ENCODE peak calls at places on chromosomes 13 and 19, in ten cellular contexts. One of them, this sample, is unnamed. For H3K27me3, the result is how much of the 10 kb centered on the place peaks cover.

GRCh38 chr19:46298477-46299003 is 1.7 kb downstream of the HIF3A start:
- DNase-seq in CD4-positive, CD25-positive, alpha-beta regulatory T cell: no peak
- DNase-seq in CD4-positive, alpha-beta T cell: no peak
- DNase-seq in right lobe of liver: no peak
- DNase-seq in left ventricle myocardium inferior: no peak
- DNase-seq in adrenal gland: no peak
- DNase-seq in heart right ventricle: no peak
- DNase-seq in H9: no peak
- DNase-seq in heart left ventricle: no peak
- DNase-seq in AG04450: no peak
- DNase-seq in this sample: no peak

GRCh38 chr13:49627831-49628652 is at the start of gene ARL11:
- DNase-seq in CD4-positive, CD25-positive, alpha-beta regulatory T cell: peak
- DNase-seq in CD4-positive, alpha-beta T cell: peak
- DNase-seq in right lobe of liver: peak
- DNase-seq in left ventricle myocardium inferior: peak
- DNase-seq in adrenal gland: peak
- DNase-seq in heart right ventricle: peak
- DNase-seq in H9: peak
- DNase-seq in heart left ventricle: peak
- DNase-seq in AG04450: no peak
- DNase-seq in this sample: no peak

GRCh38 chr19:4337906-4338440 is 654 bp downstream of the STAP2 start:
- DNase-seq in CD4-positive, CD25-positive, alpha-beta regulatory T cell: no peak
- DNase-seq in CD4-positive, alpha-beta T cell: no peak
- DNase-seq in right lobe of liver: peak
- DNase-seq in left ventricle myocardium inferior: no peak
- DNase-seq in adrenal gland: peak
- DNase-seq in heart right ventricle: no peak
- DNase-seq in H9: no peak
- DNase-seq in heart left ventricle: no peak
- DNase-seq in AG04450: no peak
- DNase-seq in this sample: no peak

GRCh38 chr19:2059422-2060201 is 8.6 kb upstream of the MKNK2 start:
- DNase-seq in CD4-positive, CD25-positive, alpha-beta regulatory T cell: no peak
- DNase-seq in CD4-positive, alpha-beta T cell: no peak
- DNase-seq in right lobe of liver: peak
- DNase-seq in left ventricle myocardium inferior: no peak
- DNase-seq in adrenal gland: peak
- DNase-seq in heart right ventricle: peak
- DNase-seq in H9: no peak
- DNase-seq in heart left ventricle: peak
- DNase-seq in AG04450: no peak
- DNase-seq in this sample: peak

GRCh38 chr13:110155072-110155471 is 151.9 kb downstream of the COL4A1 start:
- DNase-seq in CD4-positive, CD25-positive, alpha-beta regulatory T cell: no peak
- DNase-seq in CD4-positive, alpha-beta T cell: no peak
- DNase-seq in right lobe of liver: no peak
- DNase-seq in left ventricle myocardium inferior: no peak
- DNase-seq in adrenal gland: no peak
- DNase-seq in heart right ventricle: no peak
- DNase-seq in H9: peak
- DNase-seq in heart left ventricle: no peak
- DNase-seq in AG04450: no peak
- DNase-seq in this sample: no peak

GRCh38 chr13:47114030-47114429 is 217.2 kb upstream of the HTR2A start:
- DNase-seq in CD4-positive, CD25-positive, alpha-beta regulatory T cell: no peak
- DNase-seq in CD4-positive, alpha-beta T cell: no peak
- DNase-seq in right lobe of liver: no peak
- DNase-seq in left ventricle myocardium inferior: no peak
- DNase-seq in adrenal gland: no peak
- DNase-seq in heart right ventricle: no peak
- DNase-seq in H9: no peak
- DNase-seq in heart left ventricle: no peak
- DNase-seq in AG04450: peak
- DNase-seq in this sample: peak

GRCh38 chr13:84136582-84136981 is 254.3 kb upstream of the SLITRK1 start:
- DNase-seq in CD4-positive, CD25-positive, alpha-beta regulatory T cell: peak
- DNase-seq in CD4-positive, alpha-beta T cell: no peak
- DNase-seq in right lobe of liver: no peak
- DNase-seq in left ventricle myocardium inferior: no peak
- DNase-seq in adrenal gland: no peak
- DNase-seq in heart right ventricle: no peak
- DNase-seq in H9: no peak
- DNase-seq in heart left ventricle: no peak
- DNase-seq in AG04450: no peak
- DNase-seq in this sample: no peak

GRCh38 chr13:66212511-66212910 is 1017.6 kb downstream of the PCDH9 start:
- DNase-seq in CD4-positive, CD25-positive, alpha-beta regulatory T cell: no peak
- DNase-seq in CD4-positive, alpha-beta T cell: no peak
- DNase-seq in right lobe of liver: no peak
- DNase-seq in left ventricle myocardium inferior: no peak
- DNase-seq in adrenal gland: no peak
- DNase-seq in heart right ventricle: no peak
- DNase-seq in H9: no peak
- DNase-seq in heart left ventricle: no peak
- DNase-seq in AG04450: no peak
- DNase-seq in this sample: no peak

GRCh38 chr19:5955638-5955935 is 22.4 kb downstream of the RANBP3 start:
- DNase-seq in CD4-positive, CD25-positive, alpha-beta regulatory T cell: no peak
- DNase-seq in CD4-positive, alpha-beta T cell: no peak
- DNase-seq in right lobe of liver: no peak
- DNase-seq in left ventricle myocardium inferior: no peak
- DNase-seq in adrenal gland: no peak
- DNase-seq in heart right ventricle: no peak
- DNase-seq in H9: no peak
- DNase-seq in heart left ventricle: peak
- DNase-seq in AG04450: no peak
- DNase-seq in this sample: no peak

GRCh38 chr13:102830646-102831045 is 15.2 kb upstream of the ERCC5 start:
- DNase-seq in CD4-positive, CD25-positive, alpha-beta regulatory T cell: no peak
- DNase-seq in CD4-positive, alpha-beta T cell: no peak
- DNase-seq in right lobe of liver: peak
- DNase-seq in left ventricle myocardium inferior: no peak
- DNase-seq in adrenal gland: peak
- DNase-seq in heart right ventricle: no peak
- DNase-seq in H9: peak
- DNase-seq in heart left ventricle: no peak
- DNase-seq in AG04450: no peak
- DNase-seq in this sample: no peak

GRCh38 chr13:41548870-41549269 is 91.5 kb downstream of the RGCC start:
- DNase-seq in CD4-positive, CD25-positive, alpha-beta regulatory T cell: no peak
- DNase-seq in CD4-positive, alpha-beta T cell: no peak
- DNase-seq in right lobe of liver: no peak
- DNase-seq in left ventricle myocardium inferior: no peak
- DNase-seq in adrenal gland: no peak
- DNase-seq in heart right ventricle: no peak
- DNase-seq in H9: no peak
- DNase-seq in heart left ventricle: no peak
- DNase-seq in AG04450: no peak
- DNase-seq in this sample: no peak

GRCh38 chr13:111046590-111047141 is 68.4 kb upstream of the ARHGEF7 start:
- DNase-seq in CD4-positive, CD25-positive, alpha-beta regulatory T cell: no peak
- DNase-seq in CD4-positive, alpha-beta T cell: no peak
- DNase-seq in right lobe of liver: no peak
- DNase-seq in left ventricle myocardium inferior: no peak
- DNase-seq in adrenal gland: no peak
- DNase-seq in heart right ventricle: no peak
- DNase-seq in H9: no peak
- DNase-seq in heart left ventricle: no peak
- DNase-seq in AG04450: peak
- DNase-seq in this sample: peak

GRCh38 chr19:41551711-41552110 is 24.3 kb upstream of the CEACAM21 start:
- DNase-seq in CD4-positive, CD25-positive, alpha-beta regulatory T cell: no peak
- DNase-seq in CD4-positive, alpha-beta T cell: no peak
- DNase-seq in right lobe of liver: no peak
- DNase-seq in left ventricle myocardium inferior: no peak
- DNase-seq in adrenal gland: no peak
- DNase-seq in heart right ventricle: no peak
- DNase-seq in H9: no peak
- DNase-seq in heart left ventricle: no peak
- DNase-seq in AG04450: no peak
- DNase-seq in this sample: no peak

GRCh38 chr19:35142531-35143230 is 374 bp upstream of the FXYD7 start:
- DNase-seq in CD4-positive, CD25-positive, alpha-beta regulatory T cell: peak
- DNase-seq in CD4-positive, alpha-beta T cell: peak
- DNase-seq in right lobe of liver: peak
- DNase-seq in left ventricle myocardium inferior: peak
- DNase-seq in adrenal gland: peak
- DNase-seq in heart right ventricle: peak
- DNase-seq in H9: peak
- DNase-seq in heart left ventricle: peak
- DNase-seq in AG04450: no peak
- DNase-seq in this sample: no peak

GRCh38 chr19:54665530-54665929 is 2.7 kb downstream of the LILRB4 start:
- DNase-seq in CD4-positive, CD25-positive, alpha-beta regulatory T cell: no peak
- DNase-seq in CD4-positive, alpha-beta T cell: no peak
- DNase-seq in right lobe of liver: no peak
- DNase-seq in left ventricle myocardium inferior: no peak
- DNase-seq in adrenal gland: no peak
- DNase-seq in heart right ventricle: no peak
- DNase-seq in H9: no peak
- DNase-seq in heart left ventricle: no peak
- DNase-seq in AG04450: no peak
- DNase-seq in this sample: no peak

GRCh38 chr19:34475026-34475974 is 6.3 kb upstream of the WTIP start:
- DNase-seq in CD4-positive, CD25-positive, alpha-beta regulatory T cell: no peak
- DNase-seq in CD4-positive, alpha-beta T cell: no peak
- DNase-seq in right lobe of liver: no peak
- DNase-seq in left ventricle myocardium inferior: no peak
- DNase-seq in adrenal gland: no peak
- DNase-seq in heart right ventricle: no peak
- DNase-seq in H9: no peak
- DNase-seq in heart left ventricle: no peak
- DNase-seq in AG04450: peak
- DNase-seq in this sample: peak

GRCh38 chr13:73793361-73793760 is 340.8 kb downstream of the KLF12 start:
- DNase-seq in CD4-positive, CD25-positive, alpha-beta regulatory T cell: no peak
- DNase-seq in CD4-positive, alpha-beta T cell: no peak
- DNase-seq in right lobe of liver: no peak
- DNase-seq in left ventricle myocardium inferior: no peak
- DNase-seq in adrenal gland: no peak
- DNase-seq in heart right ventricle: no peak
- DNase-seq in H9: no peak
- DNase-seq in heart left ventricle: no peak
- DNase-seq in AG04450: no peak
- DNase-seq in this sample: no peak

GRCh38 chr13:47903836-47904235 is 97.2 kb downstream of the SUCLA2 start:
- DNase-seq in CD4-positive, CD25-positive, alpha-beta regulatory T cell: no peak
- DNase-seq in CD4-positive, alpha-beta T cell: no peak
- DNase-seq in right lobe of liver: no peak
- DNase-seq in left ventricle myocardium inferior: no peak
- DNase-seq in adrenal gland: no peak
- DNase-seq in heart right ventricle: no peak
- DNase-seq in H9: no peak
- DNase-seq in heart left ventricle: no peak
- DNase-seq in AG04450: no peak
- DNase-seq in this sample: peak

GRCh38 chr19:3668331-3669133 is 31.7 kb downstream of the PIP5K1C start:
- DNase-seq in CD4-positive, CD25-positive, alpha-beta regulatory T cell: no peak
- DNase-seq in CD4-positive, alpha-beta T cell: no peak
- DNase-seq in right lobe of liver: no peak
- DNase-seq in left ventricle myocardium inferior: no peak
- DNase-seq in adrenal gland: no peak
- DNase-seq in heart right ventricle: no peak
- DNase-seq in H9: no peak
- DNase-seq in heart left ventricle: no peak
- DNase-seq in AG04450: no peak
- DNase-seq in this sample: no peak

GRCh38 chr19:6528544-6529121 is 2.2 kb upstream of the TNFSF9 start:
- DNase-seq in CD4-positive, CD25-positive, alpha-beta regulatory T cell: no peak
- DNase-seq in CD4-positive, alpha-beta T cell: no peak
- DNase-seq in right lobe of liver: peak
- DNase-seq in left ventricle myocardium inferior: peak
- DNase-seq in adrenal gland: peak
- DNase-seq in heart right ventricle: peak
- DNase-seq in H9: no peak
- DNase-seq in heart left ventricle: peak
- DNase-seq in AG04450: no peak
- DNase-seq in this sample: no peak

GRCh38 chr19:17762505-17763229 is 11.4 kb downstream of the FCHO1 start:
- DNase-seq in CD4-positive, CD25-positive, alpha-beta regulatory T cell: no peak
- DNase-seq in CD4-positive, alpha-beta T cell: no peak
- DNase-seq in right lobe of liver: no peak
- DNase-seq in left ventricle myocardium inferior: no peak
- DNase-seq in adrenal gland: no peak
- DNase-seq in heart right ventricle: no peak
- DNase-seq in H9: peak
- DNase-seq in heart left ventricle: no peak
- DNase-seq in AG04450: no peak
- DNase-seq in this sample: peak

GRCh38 chr19:38251564-38252051 is 4.6 kb downstream of the PPP1R14A start:
- DNase-seq in CD4-positive, CD25-positive, alpha-beta regulatory T cell: no peak
- DNase-seq in CD4-positive, alpha-beta T cell: no peak
- DNase-seq in right lobe of liver: peak
- DNase-seq in left ventricle myocardium inferior: peak
- DNase-seq in adrenal gland: peak
- DNase-seq in heart right ventricle: peak
- DNase-seq in H9: no peak
- DNase-seq in heart left ventricle: peak
- DNase-seq in AG04450: no peak
- DNase-seq in this sample: peak
- H3K27me3 ChIP-seq in CD4-positive, CD25-positive, alpha-beta regulatory T cell: under half
- H3K27me3 ChIP-seq in CD4-positive, alpha-beta T cell: under half
- H3K27me3 ChIP-seq in right lobe of liver: under half
- H3K27me3 ChIP-seq in left ventricle myocardium inferior: under half
- H3K27me3 ChIP-seq in adrenal gland: under half
- H3K27me3 ChIP-seq in heart right ventricle: under half
- H3K27me3 ChIP-seq in H9: under half
- H3K27me3 ChIP-seq in heart left ventricle: under half
- H3K27me3 ChIP-seq in AG04450: under half
- H3K27me3 ChIP-seq in this sample: under half

GRCh38 chr13:44523176-44524017 is 52.7 kb downstream of the TSC22D1 start:
- DNase-seq in CD4-positive, CD25-positive, alpha-beta regulatory T cell: no peak
- DNase-seq in CD4-positive, alpha-beta T cell: no peak
- DNase-seq in right lobe of liver: no peak
- DNase-seq in left ventricle myocardium inferior: no peak
- DNase-seq in adrenal gland: no peak
- DNase-seq in heart right ventricle: no peak
- DNase-seq in H9: no peak
- DNase-seq in heart left ventricle: no peak
- DNase-seq in AG04450: peak
- DNase-seq in this sample: peak
- H3K27ac ChIP-seq in CD4-positive, CD25-positive, alpha-beta regulatory T cell: no peak
- H3K27ac ChIP-seq in CD4-positive, alpha-beta T cell: no peak
- H3K27ac ChIP-seq in right lobe of liver: no peak
- H3K27ac ChIP-seq in left ventricle myocardium inferior: no peak
- H3K27ac ChIP-seq in adrenal gland: no peak
- H3K27ac ChIP-seq in heart right ventricle: no peak
- H3K27ac ChIP-seq in H9: no peak
- H3K27ac ChIP-seq in heart left ventricle: no peak
- H3K27ac ChIP-seq in AG04450: peak
- H3K27ac ChIP-seq in this sample: peak

GRCh38 chr19:50736338-50736737 is 13.2 kb downstream of the CLEC11A start:
- DNase-seq in CD4-positive, CD25-positive, alpha-beta regulatory T cell: no peak
- DNase-seq in CD4-positive, alpha-beta T cell: no peak
- DNase-seq in right lobe of liver: no peak
- DNase-seq in left ventricle myocardium inferior: no peak
- DNase-seq in adrenal gland: no peak
- DNase-seq in heart right ventricle: no peak
- DNase-seq in H9: no peak
- DNase-seq in heart left ventricle: no peak
- DNase-seq in AG04450: no peak
- DNase-seq in this sample: no peak
- H3K27me3 ChIP-seq in CD4-positive, CD25-positive, alpha-beta regulatory T cell: under half
- H3K27me3 ChIP-seq in CD4-positive, alpha-beta T cell: under half
- H3K27me3 ChIP-seq in right lobe of liver: under half
- H3K27me3 ChIP-seq in left ventricle myocardium inferior: half or more
- H3K27me3 ChIP-seq in adrenal gland: under half
- H3K27me3 ChIP-seq in heart right ventricle: half or more
- H3K27me3 ChIP-seq in H9: under half
- H3K27me3 ChIP-seq in heart left ventricle: under half
- H3K27me3 ChIP-seq in AG04450: under half
- H3K27me3 ChIP-seq in this sample: under half

GRCh38 chr13:40168425-40169155 is 497.9 kb downstream of the FOXO1 start:
- DNase-seq in CD4-positive, CD25-positive, alpha-beta regulatory T cell: no peak
- DNase-seq in CD4-positive, alpha-beta T cell: no peak
- DNase-seq in right lobe of liver: no peak
- DNase-seq in left ventricle myocardium inferior: no peak
- DNase-seq in adrenal gland: no peak
- DNase-seq in heart right ventricle: no peak
- DNase-seq in H9: no peak
- DNase-seq in heart left ventricle: no peak
- DNase-seq in AG04450: no peak
- DNase-seq in this sample: no peak
- H3K27ac ChIP-seq in CD4-positive, CD25-positive, alpha-beta regulatory T cell: no peak
- H3K27ac ChIP-seq in CD4-positive, alpha-beta T cell: no peak
- H3K27ac ChIP-seq in right lobe of liver: no peak
- H3K27ac ChIP-seq in left ventricle myocardium inferior: no peak
- H3K27ac ChIP-seq in adrenal gland: no peak
- H3K27ac ChIP-seq in heart right ventricle: no peak
- H3K27ac ChIP-seq in H9: no peak
- H3K27ac ChIP-seq in heart left ventricle: no peak
- H3K27ac ChIP-seq in AG04450: no peak
- H3K27ac ChIP-seq in this sample: no peak